ENCODE peak calls at places on chromosomes 12 and 14, in seven cellular contexts. W is HCT116, V is K562, K is HepG2, S is GM23338, F is Panc1, D is GM12878. J is an unnamed sample.

GRCh38 chr12:57454213-57454565 is 918 bp upstream of the INHBE start:
- DNase-seq in K (no peak), F (no peak), S (no peak), D (no peak), V (no peak), W (no peak), J (no peak)

GRCh38 chr12:69569236-69569635 is 16.0 kb upstream of the CCT2 start:
- DNase-seq in K (no peak), V (no peak), W (no peak), F (no peak), D (no peak), S (no peak), J (no peak)

GRCh38 chr12:68636268-68636667 is 25.6 kb downstream of the RAP1B start:
- DNase-seq in D (no peak), S (no peak), F (no peak), K (no peak), W (no peak), V (no peak), J (no peak)

GRCh38 chr12:118102070-118102469 is 1.7 kb downstream of the VSIG10 start:
- DNase-seq in V (no peak), F (no peak), D (no peak), S (no peak), K (peak; percentile 39), W (peak; percentile 46), J (no peak)

GRCh38 chr12:125824276-125824675 is 759.0 kb downstream of the AACS start:
- DNase-seq in D (no peak), S (no peak), W (no peak), V (no peak), F (no peak), K (no peak), J (no peak)

GRCh38 chr12:51163795-51164194 is 9.1 kb downstream of the TFCP2 start:
- DNase-seq in W (no peak), K (no peak), D (no peak), F (no peak), S (no peak), V (no peak), J (no peak)

GRCh38 chr14:23361320-23361719 is 3.7 kb downstream of the EFS start:
- DNase-seq in W (no peak), V (no peak), S (no peak), K (no peak), D (no peak), F (no peak), J (no peak)

GRCh38 chr12:122402264-122402663 is 20.2 kb downstream of the CLIP1 start:
- DNase-seq in V (no peak), F (no peak), K (no peak), W (no peak), S (no peak), D (no peak), J (no peak)

GRCh38 chr12:49880756-49881390 is 22.8 kb downstream of the FAIM2 start:
- DNase-seq in D (no peak), K (no peak), V (no peak), W (no peak), F (no peak), S (no peak), J (no peak)

GRCh38 chr14:77027538-77028383 is 747 bp downstream of the IRF2BPL start:
- DNase-seq in W (no peak), F (no peak), V (peak; percentile 79), K (no peak), S (peak; percentile 58), D (no peak), J (peak; percentile 27)

GRCh38 chr12:4353785-4354208 is 25.7 kb downstream of the FGF23 start:
- DNase-seq in K (no peak), W (no peak), S (peak; percentile 68), D (no peak), V (peak; percentile 19), F (no peak), J (no peak)

GRCh38 chr12:108298761-108299275 is 40.3 kb downstream of the CMKLR1 start:
- DNase-seq in V (no peak), K (no peak), W (no peak), F (no peak), D (no peak), S (no peak), J (no peak)

GRCh38 chr14:50447491-50447890 is 50.8 kb upstream of the CDKL1 start:
- DNase-seq in D (no peak), F (no peak), W (peak; percentile 21), S (no peak), V (no peak), K (no peak), J (no peak)

GRCh38 chr12:71465794-71466193 is 26.2 kb downstream of the LGR5 start:
- DNase-seq in D (no peak), W (no peak), V (no peak), F (no peak), S (no peak), K (no peak), J (no peak)

GRCh38 chr14:53432378-53432802 is 279.3 kb upstream of the DDHD1 start:
- DNase-seq in V (peak; percentile 4), D (no peak), W (peak; percentile 40), K (peak; percentile 59), F (peak; percentile 13), S (peak; percentile 84), J (peak; percentile 23)

GRCh38 chr12:124477109-124477915 is 90.1 kb downstream of the NCOR2 start:
- DNase-seq in D (peak; percentile 59), F (no peak), V (no peak), W (no peak), K (no peak), S (no peak), J (no peak)

GRCh38 chr14:47833006-47833405 is 157.6 kb upstream of the MDGA2 start:
- DNase-seq in V (no peak), W (no peak), D (no peak), K (no peak), F (no peak), S (no peak), J (no peak)

GRCh38 chr12:30926243-30927209 is at the start of gene TSPAN11:
- DNase-seq in W (no peak), D (no peak), V (no peak), F (no peak), K (no peak), S (peak; percentile 94), J (no peak)

GRCh38 chr14:103230021-103230420 is 104.0 kb upstream of the EIF5 start:
- DNase-seq in K (no peak), V (no peak), W (no peak), S (no peak), D (no peak), F (no peak), J (no peak)

GRCh38 chr14:102795060-102795925 is 18.0 kb downstream of the TRAF3 start:
- DNase-seq in D (no peak), S (no peak), V (peak; percentile 26), W (no peak), F (no peak), K (peak; percentile 82), J (peak; percentile 78)

GRCh38 chr14:23076785-23077408 is 18.0 kb downstream of the ACIN1 start:
- DNase-seq in F (no peak), V (no peak), S (peak; percentile 74), W (no peak), K (peak; percentile 68), D (no peak), J (no peak)

GRCh38 chr14:80536456-80536855 is 325.2 kb upstream of the DIO2 start:
- DNase-seq in S (no peak), F (no peak), D (no peak), W (no peak), K (no peak), V (no peak), J (no peak)

GRCh38 chr12:32505067-32505466 is 105.7 kb downstream of the FGD4 start:
- DNase-seq in K (no peak), W (no peak), F (no peak), D (no peak), S (no peak), V (no peak), J (no peak)

GRCh38 chr12:59736786-59737185 is 141.0 kb downstream of the SLC16A7 start:
- DNase-seq in F (no peak), S (no peak), W (no peak), K (no peak), D (no peak), V (no peak), J (no peak)

GRCh38 chr12:106032141-106032925 is 106.4 kb downstream of the NUAK1 start:
- DNase-seq in F (no peak), W (no peak), S (no peak), K (no peak), V (no peak), D (no peak), J (no peak)

GRCh38 chr14:29092121-29092520 is 325.5 kb downstream of the FOXG1 start:
- DNase-seq in V (no peak), K (no peak), F (no peak), D (no peak), W (no peak), S (no peak), J (no peak)

GRCh38 chr12:45324391-45324790 is 108.5 kb downstream of the ANO6 start:
- DNase-seq in W (no peak), F (no peak), V (peak; percentile 26), D (no peak), K (no peak), S (no peak), J (no peak)

GRCh38 chr14:43085820-43086219 is 1421.3 kb downstream of the FSCB start:
- DNase-seq in K (no peak), D (no peak), S (no peak), F (no peak), V (no peak), W (no peak), J (no peak)
- TF ChIP-seq REST in K (no peak), D (no peak), S (no peak), F (no peak), V (no peak), W (no peak), J (no peak)

DNA sequence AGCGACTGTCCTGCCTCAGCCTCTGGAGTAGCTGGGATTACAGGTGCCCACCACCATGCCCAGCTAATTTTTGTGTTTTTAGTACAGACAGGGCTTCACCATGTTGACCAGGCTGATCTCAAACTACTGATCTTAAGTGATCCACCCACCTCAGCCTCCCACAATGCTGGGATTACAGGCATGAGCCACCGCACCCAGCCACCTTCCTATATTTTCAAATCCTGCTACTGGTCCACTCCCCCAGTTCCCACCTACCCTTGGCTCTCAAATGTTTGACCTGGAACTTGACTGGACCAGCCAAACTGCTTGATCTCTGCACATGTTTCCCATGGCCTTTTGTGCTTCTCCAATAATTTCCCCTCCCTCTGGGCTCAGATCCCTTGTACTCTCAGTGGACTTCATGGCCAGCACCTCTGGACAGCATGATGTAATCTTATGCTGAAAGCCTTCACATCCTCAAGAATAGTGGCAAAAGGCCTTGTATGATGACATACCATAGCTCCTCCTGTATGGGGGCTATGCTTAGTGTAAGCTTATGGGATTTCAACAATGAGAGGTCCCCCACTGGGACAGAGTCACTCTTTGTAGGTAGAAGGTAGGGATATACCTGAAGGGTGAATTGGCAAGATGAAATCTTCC is 2.5 kb upstream of the CCDC184 start:
- DNase-seq in K (no peak), F (no peak), S (no peak), D (no peak), W (no peak), V (no peak), J (no peak)
- TF ChIP-seq POLR2AphosphoS5 in K (no peak), F (no peak), S (no peak), D (no peak), W (no peak), V (no peak), J (no peak)

GRCh38 chr14:91112172-91112571 is 1.7 kb upstream of the DGLUCY start:
- DNase-seq in S (no peak), F (no peak), V (no peak), D (no peak), W (no peak), K (no peak), J (no peak)
- TF ChIP-seq REST in S (no peak), F (no peak), V (no peak), D (no peak), W (no peak), K (no peak), J (no peak)

GRCh38 chr12:46365951-46366379 is 6.6 kb downstream of the SLC38A2 start:
- DNase-seq in F (no peak), V (no peak), S (no peak), D (no peak), W (no peak), K (no peak), J (no peak)
- TF ChIP-seq POLR2AphosphoS5 in F (peak; percentile 45), V (no peak), S (no peak), D (no peak), W (peak; percentile 22), K (peak; percentile 73), J (no peak)

J was measured in HL-60.